ENCODE peak calls at places on chromosomes 12 and 14, in four cellular contexts. Z is NCI-H1105 treated with DMSO at 0.1 percent for 48 hours, D is NCI-H1694 treated with DMSO at 0.1 percent for 48 hours, S is fibroblast of mammary gland. Q is an unnamed sample.
A peak's percentile ranks its signal among the peaks of the same experiment; 100 is the strongest.

GRCh38 chr12:32603071-32603470 is 76.0 kb upstream of the DNM1L start:
- DNase-seq in Z (no peak), D (no peak), S (no peak), Q (no peak)

GRCh38 chr14:66380143-66380542 is 106.0 kb upstream of the CCDC196 start:
- DNase-seq in Z (peak; percentile 34), D (no peak), S (no peak), Q (no peak)

GRCh38 chr12:11657511-11657910 is 8.0 kb downstream of the ETV6 start:
- DNase-seq in Z (no peak), D (no peak), S (no peak), Q (no peak)

GRCh38 chr12:74816398-74817175 is 279.0 kb downstream of the ATXN7L3B start:
- DNase-seq in Z (no peak), D (no peak), S (no peak), Q (no peak)

GRCh38 chr14:32602699-32603098 is 273.6 kb downstream of the AKAP6 start:
- DNase-seq in Z (no peak), D (peak; percentile 65), S (no peak), Q (no peak)

GRCh38 chr14:101373690-101374295 is 187.5 kb upstream of the DIO3 start:
- DNase-seq in Z (no peak), D (no peak), S (no peak), Q (no peak)

GRCh38 chr12:106138646-106139421 is at the start of gene NUAK1:
- DNase-seq in Z (peak; percentile 76), D (peak; percentile 63), S (no peak), Q (peak; percentile 62)

GRCh38 chr14:91418387-91419043 is 895 bp upstream of the CCDC88C start:
- DNase-seq in Z (peak; percentile 69), D (peak; percentile 73), S (peak; percentile 44), Q (peak; percentile 54)

GRCh38 chr14:65195042-65195719 is 92.9 kb upstream of the MAX start:
- DNase-seq in Z (no peak), D (no peak), S (no peak), Q (no peak)

Q was measured in NCI-H526 treated with DMSO at 0.1 percent for 48 hours.